ENCODE peak calls at places on chromosome 20, in six cellular contexts. R, N, T, E, B and C are unnamed samples. For H4K20me1, the result is how much of the 10 kb centered on the place peaks cover.

GRCh38 chr20:9920908-9921307 is 82.0 kb upstream of the PAK5 start:
- DNase-seq in R (no peak), T (no peak), B (no peak), N (no peak), E (no peak), C (no peak)

GRCh38 chr20:17646209-17646717 is 35.8 kb downstream of the RRBP1 start:
- DNase-seq in T (no peak), N (no peak), R (no peak), B (no peak), E (no peak), C (no peak)

GRCh38 chr20:64109831-64110391 is 2.5 kb upstream of the NPBWR2 start:
- DNase-seq in B (no peak), T (no peak), E (no peak), N (no peak), R (peak), C (no peak)

GRCh38 chr20:49122920-49123319 is 65.2 kb downstream of the STAU1 start:
- DNase-seq in N (no peak), E (no peak), R (no peak), T (no peak), B (no peak), C (no peak)

GRCh38 chr20:62348604-62349003 is 18.5 kb downstream of the LAMA5 start:
- DNase-seq in R (no peak), T (no peak), N (no peak), E (no peak), B (no peak), C (no peak)

GRCh38 chr20:25676164-25676809 is 20.4 kb downstream of the ZNF337 start:
- DNase-seq in E (no peak), N (no peak), T (peak), B (peak), R (no peak), C (no peak)

GRCh38 chr20:41889125-41889870 is 271.1 kb upstream of the CHD6 start:
- DNase-seq in R (peak), B (no peak), N (no peak), T (no peak), E (no peak), C (no peak)

GRCh38 chr20:58131111-58131510 is 97.3 kb downstream of the ANKRD60 start:
- DNase-seq in B (no peak), R (no peak), T (peak), E (no peak), N (no peak), C (no peak)

GRCh38 chr20:56776345-56776744 is 147.2 kb downstream of the TFAP2C start:
- DNase-seq in T (no peak), E (no peak), R (peak), B (no peak), N (no peak), C (no peak)

GRCh38 chr20:23414526-23415188 is 6.6 kb downstream of the NAPB start:
- DNase-seq in B (no peak), N (no peak), E (no peak), T (no peak), R (no peak), C (no peak)
- H4K20me1 ChIP-seq in B (under half), N (under half), E (under half), T (under half), R (half or more), C (under half)

GRCh38 chr20:50242863-50243609 is 52.4 kb downstream of the CEBPB start:
- DNase-seq in T (peak), N (no peak), E (no peak), R (no peak), B (no peak), C (no peak)

GRCh38 chr20:50243610-50244351 is 53.2 kb downstream of the CEBPB start:
- DNase-seq in B (no peak), E (no peak), T (no peak), N (no peak), R (no peak), C (no peak)

GRCh38 chr20:50244352-50245149 is 53.9 kb downstream of the CEBPB start:
- DNase-seq in R (no peak), N (no peak), T (no peak), E (no peak), B (no peak), C (no peak)

GRCh38 chr20:50242178-50242514 is 51.5 kb downstream of the CEBPB start:
- DNase-seq in N (no peak), E (no peak), B (no peak), R (no peak), T (no peak), C (no peak)

DNA sequence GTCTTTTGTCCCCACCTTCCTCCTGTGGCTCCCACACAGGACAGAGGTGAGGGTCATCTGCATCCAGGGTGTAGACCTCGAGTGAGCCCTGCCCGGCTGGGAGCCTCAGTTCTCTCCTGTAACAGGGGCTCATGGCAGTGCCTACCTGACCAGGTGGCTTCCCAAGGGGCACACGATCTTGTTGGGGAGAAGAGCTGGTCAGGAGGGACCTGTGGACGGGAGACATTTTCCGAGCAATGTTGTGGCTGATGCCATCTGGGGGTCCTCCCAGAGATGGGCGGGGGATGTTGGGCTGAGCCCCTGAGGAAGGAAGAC is 51.9 kb downstream of the CEBPB start:
- DNase-seq in N (no peak), B (no peak), T (no peak), R (no peak), E (no peak), C (no peak)
- TF ChIP-seq EZH2 in N (no peak), B (no peak), T (no peak), R (no peak), E (no peak), C (no peak)

GRCh38 chr20:34817801-34818200 is 7.7 kb downstream of the NCOA6 start:
- DNase-seq in T (no peak), N (no peak), E (no peak), R (no peak), B (no peak), C (no peak)
- H4K20me1 ChIP-seq in T (under half), N (under half), E (under half), R (under half), B (half or more), C (under half)

DNA sequence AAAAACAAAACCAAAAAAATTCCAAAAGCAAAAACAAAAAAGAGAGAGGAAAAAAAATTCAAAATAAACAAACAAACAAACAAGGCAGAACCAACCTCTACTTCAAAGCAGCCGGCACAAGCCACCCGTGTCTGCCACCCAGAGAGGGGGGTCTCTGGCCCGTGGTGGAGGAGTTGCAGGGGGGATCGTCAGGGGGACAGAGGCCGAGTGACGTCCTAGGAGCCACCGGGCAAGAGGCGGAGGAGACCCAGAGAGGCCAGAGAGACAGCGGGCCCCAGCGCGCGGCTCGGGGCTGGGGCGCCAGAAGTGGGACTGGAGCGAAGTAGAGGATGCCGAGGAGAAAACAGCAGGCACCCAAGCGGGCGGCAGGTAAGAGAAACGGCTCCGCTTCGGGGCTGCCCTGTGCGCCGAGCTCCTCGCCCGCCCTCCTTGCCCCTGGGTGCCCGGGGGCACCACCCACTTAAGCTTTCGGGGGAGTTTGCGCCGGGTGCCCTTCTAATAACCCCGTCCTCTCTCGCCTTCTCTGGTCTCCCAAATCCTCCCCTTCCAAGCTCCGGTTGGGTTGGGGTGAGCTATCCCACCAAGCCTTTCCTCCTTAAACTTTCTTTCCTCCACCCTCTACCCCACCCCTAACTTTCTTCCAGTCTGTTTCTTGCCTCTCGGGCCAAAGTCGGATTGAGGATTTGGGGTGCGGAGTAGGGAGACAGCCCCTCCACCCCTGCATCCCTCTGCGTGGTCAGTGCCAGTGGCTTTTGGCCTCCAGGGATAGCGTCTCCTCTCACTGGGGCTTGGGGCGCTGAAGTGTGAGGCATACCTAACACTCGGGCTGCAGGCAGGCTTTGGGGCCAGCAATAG is 1.0 kb downstream of the TSHZ2 start:
- DNase-seq in N (no peak), T (no peak), R (peak), B (peak), E (no peak), C (peak)
- TF ChIP-seq EZH2 in N (no peak), T (no peak), R (no peak), B (no peak), E (no peak), C (no peak)

GRCh38 chr20:2122921-2123320 is 21.3 kb downstream of the STK35 start:
- DNase-seq in E (no peak), B (no peak), N (no peak), T (peak), R (no peak), C (no peak)

GRCh38 chr20:2128542-2128941 is 26.9 kb downstream of the STK35 start:
- DNase-seq in B (no peak), N (no peak), E (no peak), R (no peak), T (no peak), C (no peak)

GRCh38 chr20:2123720-2124119 is 22.1 kb downstream of the STK35 start:
- DNase-seq in T (no peak), B (no peak), R (no peak), N (no peak), E (no peak), C (no peak)

GRCh38 chr20:2125474-2126112 is 24.0 kb downstream of the STK35 start:
- DNase-seq in T (no peak), N (no peak), E (no peak), R (no peak), B (no peak), C (no peak)

DNA sequence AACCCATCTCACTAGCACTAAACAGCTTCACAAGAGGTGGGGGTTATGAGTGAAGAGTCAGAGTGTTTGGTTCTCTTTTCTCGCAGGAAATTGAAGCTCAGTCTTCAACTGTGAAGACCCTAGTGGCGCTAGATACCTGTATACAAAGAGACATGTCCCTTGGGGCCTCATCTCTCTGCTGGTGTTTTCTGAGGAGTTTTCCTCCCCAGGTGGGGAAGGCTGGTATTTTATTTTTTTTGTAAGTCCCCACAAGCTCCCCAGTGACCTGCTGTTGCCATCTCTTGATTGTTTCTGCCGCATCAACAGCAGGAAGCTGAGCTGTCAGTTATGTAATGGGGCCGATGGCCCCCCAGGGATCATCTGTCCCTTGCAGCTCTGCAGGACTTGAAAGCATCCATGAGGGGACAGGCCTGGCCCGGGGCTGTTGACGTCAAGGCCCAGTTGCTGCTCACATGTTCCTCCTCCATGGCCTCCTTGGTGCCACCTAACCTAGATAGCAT is 23.1 kb downstream of the STK35 start:
- DNase-seq in E (no peak), N (no peak), R (no peak), B (no peak), T (no peak), C (no peak)
- H4K20me1 ChIP-seq in E (under half), N (under half), R (half or more), B (half or more), T (under half), C (under half)

GRCh38 chr20:38725458-38725958 is 1.2 kb downstream of the SLC32A1 start:
- DNase-seq in B (no peak), R (no peak), E (no peak), N (no peak), T (no peak), C (peak)

GRCh38 chr20:38725959-38726848 is 1.9 kb downstream of the SLC32A1 start:
- DNase-seq in B (peak), E (no peak), R (peak), N (no peak), T (no peak), C (peak)

GRCh38 chr20:38727602-38728236 is 3.4 kb downstream of the SLC32A1 start:
- DNase-seq in E (no peak), R (no peak), N (no peak), B (no peak), T (no peak), C (no peak)

GRCh38 chr20:38728237-38728761 is 4.0 kb downstream of the SLC32A1 start:
- DNase-seq in N (no peak), B (no peak), E (no peak), R (peak), T (no peak), C (no peak)

GRCh38 chr20:38726849-38727601 is 2.7 kb downstream of the SLC32A1 start:
- DNase-seq in E (no peak), B (no peak), N (no peak), T (no peak), R (peak), C (no peak)
- TF ChIP-seq EZH2 in E (no peak), B (peak), N (no peak), T (peak), R (peak), C (no peak)